ENCODE peak calls at places on chromosome 6, in seven cellular contexts. One of them, this sample, is unnamed.
A peak's percentile ranks its signal among the peaks of the same experiment; 100 is the strongest.

GRCh38 chr6:2081155-2082138 is 164.0 kb downstream of the GMDS start:
- DNase-seq in endothelial cell of umbilical vein: no peak
- DNase-seq in tibial nerve: no peak
- DNase-seq in right lobe of liver: no peak
- DNase-seq in A549: no peak
- DNase-seq in Peyer's patch: no peak
- DNase-seq in sigmoid colon: no peak
- DNase-seq in this sample: no peak

GRCh38 chr6:82072113-82072512 is 175.4 kb downstream of the IBTK start:
- DNase-seq in right lobe of liver: no peak
- DNase-seq in sigmoid colon: no peak
- DNase-seq in endothelial cell of umbilical vein: no peak
- DNase-seq in Peyer's patch: no peak
- DNase-seq in tibial nerve: no peak
- DNase-seq in A549: no peak
- DNase-seq in this sample: no peak

GRCh38 chr6:23302499-23302898 is 733.1 kb downstream of the HDGFL1 start:
- DNase-seq in tibial nerve: no peak
- DNase-seq in endothelial cell of umbilical vein: peak; percentile 35
- DNase-seq in Peyer's patch: no peak
- DNase-seq in right lobe of liver: no peak
- DNase-seq in A549: no peak
- DNase-seq in sigmoid colon: no peak
- DNase-seq in this sample: no peak

GRCh38 chr6:83885984-83886383 is 26.5 kb downstream of the CYB5R4 start:
- DNase-seq in sigmoid colon: no peak
- DNase-seq in right lobe of liver: no peak
- DNase-seq in tibial nerve: no peak
- DNase-seq in A549: no peak
- DNase-seq in endothelial cell of umbilical vein: no peak
- DNase-seq in Peyer's patch: no peak
- DNase-seq in this sample: no peak

GRCh38 chr6:138987299-138987642 is 782 bp downstream of the REPS1 start:
- DNase-seq in endothelial cell of umbilical vein: peak; percentile 34
- DNase-seq in tibial nerve: no peak
- DNase-seq in Peyer's patch: peak; percentile 27
- DNase-seq in A549: no peak
- DNase-seq in right lobe of liver: peak; percentile 48
- DNase-seq in sigmoid colon: peak; percentile 66
- DNase-seq in this sample: no peak

GRCh38 chr6:5260661-5261544 is at the start of the genes FARS2 and LYRM4:
- DNase-seq in sigmoid colon: peak; percentile 92
- DNase-seq in right lobe of liver: peak; percentile 94
- DNase-seq in tibial nerve: peak; percentile 82
- DNase-seq in endothelial cell of umbilical vein: peak; percentile 94
- DNase-seq in Peyer's patch: peak; percentile 87
- DNase-seq in A549: peak; percentile 85
- DNase-seq in this sample: peak; percentile 89

GRCh38 chr6:37554480-37554819 is 54.8 kb upstream of the CCDC167 start:
- DNase-seq in sigmoid colon: no peak
- DNase-seq in right lobe of liver: no peak
- DNase-seq in endothelial cell of umbilical vein: no peak
- DNase-seq in tibial nerve: no peak
- DNase-seq in Peyer's patch: no peak
- DNase-seq in A549: no peak
- DNase-seq in this sample: no peak

GRCh38 chr6:138590796-138591709 is 91.8 kb upstream of the NHSL1 start:
- DNase-seq in endothelial cell of umbilical vein: peak; percentile 75
- DNase-seq in right lobe of liver: no peak
- DNase-seq in A549: peak; percentile 62
- DNase-seq in sigmoid colon: peak; percentile 74
- DNase-seq in Peyer's patch: peak; percentile 38
- DNase-seq in tibial nerve: peak; percentile 75
- DNase-seq in this sample: peak; percentile 77

GRCh38 chr6:15063253-15063853 is 182.5 kb upstream of the JARID2 start:
- DNase-seq in Peyer's patch: peak; percentile 26
- DNase-seq in tibial nerve: peak; percentile 27
- DNase-seq in A549: no peak
- DNase-seq in right lobe of liver: peak; percentile 43
- DNase-seq in sigmoid colon: no peak
- DNase-seq in endothelial cell of umbilical vein: no peak
- DNase-seq in this sample: no peak

GRCh38 chr6:3309391-3310050 is 50.8 kb downstream of the PSMG4 start:
- DNase-seq in tibial nerve: no peak
- DNase-seq in right lobe of liver: no peak
- DNase-seq in A549: no peak
- DNase-seq in endothelial cell of umbilical vein: no peak
- DNase-seq in sigmoid colon: peak; percentile 30
- DNase-seq in Peyer's patch: no peak
- DNase-seq in this sample: no peak

GRCh38 chr6:11744753-11745152 is 33.9 kb downstream of the ADTRP start:
- DNase-seq in A549: no peak
- DNase-seq in Peyer's patch: peak; percentile 18
- DNase-seq in tibial nerve: peak; percentile 95
- DNase-seq in right lobe of liver: no peak
- DNase-seq in endothelial cell of umbilical vein: peak; percentile 45
- DNase-seq in sigmoid colon: peak; percentile 92
- DNase-seq in this sample: peak; percentile 43

GRCh38 chr6:100116409-100117194 is 122.6 kb upstream of the MCHR2 start:
- DNase-seq in A549: peak; percentile 67
- DNase-seq in right lobe of liver: no peak
- DNase-seq in tibial nerve: peak; percentile 61
- DNase-seq in Peyer's patch: no peak
- DNase-seq in sigmoid colon: no peak
- DNase-seq in endothelial cell of umbilical vein: peak; percentile 82
- DNase-seq in this sample: no peak

GRCh38 chr6:22899446-22899845 is 330.1 kb downstream of the HDGFL1 start:
- DNase-seq in sigmoid colon: no peak
- DNase-seq in endothelial cell of umbilical vein: no peak
- DNase-seq in Peyer's patch: no peak
- DNase-seq in tibial nerve: no peak
- DNase-seq in A549: no peak
- DNase-seq in right lobe of liver: no peak
- DNase-seq in this sample: no peak

GRCh38 chr6:153003294-153003645 is 761 bp upstream of the MTRF1L start:
- DNase-seq in A549: no peak
- DNase-seq in right lobe of liver: no peak
- DNase-seq in tibial nerve: no peak
- DNase-seq in Peyer's patch: no peak
- DNase-seq in endothelial cell of umbilical vein: no peak
- DNase-seq in sigmoid colon: no peak
- DNase-seq in this sample: no peak

GRCh38 chr6:166786704-166787293 is 159.7 kb upstream of the RPS6KA2 start:
- DNase-seq in tibial nerve: peak; percentile 60
- DNase-seq in A549: peak; percentile 63
- DNase-seq in Peyer's patch: no peak
- DNase-seq in sigmoid colon: no peak
- DNase-seq in right lobe of liver: no peak
- DNase-seq in endothelial cell of umbilical vein: peak; percentile 61
- DNase-seq in this sample: no peak

DNA sequence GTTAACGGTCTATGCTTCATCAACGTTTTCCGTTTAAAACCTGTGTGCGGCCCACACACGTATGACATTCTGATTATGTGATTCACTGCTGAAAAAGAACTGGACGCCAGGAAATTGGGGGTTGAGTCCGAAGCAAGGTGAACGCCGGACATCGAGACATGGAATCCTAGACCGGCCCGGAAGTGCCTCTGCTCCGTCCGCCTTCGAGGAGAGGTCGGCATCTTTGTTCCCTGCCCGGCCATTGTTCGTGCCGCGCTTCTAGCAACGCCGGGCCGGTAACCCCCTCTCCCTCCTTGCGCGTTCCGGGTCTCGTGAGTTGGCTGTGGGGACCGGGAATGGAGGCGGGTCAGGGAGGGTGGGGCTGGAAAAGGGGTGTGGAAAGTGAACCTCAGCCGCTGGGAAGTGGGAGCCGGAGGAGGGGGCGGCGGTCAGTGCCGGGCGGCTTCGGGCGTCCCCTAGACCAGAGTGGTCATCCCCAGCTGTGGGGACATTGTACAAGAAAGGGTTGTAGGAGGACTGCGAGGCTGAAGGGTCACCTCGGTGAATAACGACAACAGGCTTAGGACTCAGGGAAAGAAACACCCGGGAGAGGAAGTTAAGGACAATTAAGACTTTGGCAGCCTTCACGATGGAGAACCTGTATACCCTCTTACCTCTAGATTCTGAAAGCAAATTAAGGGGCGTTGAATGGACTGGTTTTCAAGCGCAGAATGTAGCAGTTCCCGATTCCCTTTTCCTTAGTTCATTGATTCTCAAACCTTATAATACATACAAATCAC is at the start of gene ZSCAN9:
- DNase-seq in right lobe of liver: peak; percentile 79
- DNase-seq in sigmoid colon: peak; percentile 93
- DNase-seq in A549: peak; percentile 90
- DNase-seq in endothelial cell of umbilical vein: peak; percentile 89
- DNase-seq in tibial nerve: peak; percentile 82
- DNase-seq in Peyer's patch: peak; percentile 71
- DNase-seq in this sample: peak; percentile 83
- TF ChIP-seq POLR2A in right lobe of liver: peak; percentile 41
- TF ChIP-seq POLR2A in sigmoid colon: no peak
- TF ChIP-seq POLR2A in A549: peak; percentile 58
- TF ChIP-seq POLR2A in endothelial cell of umbilical vein: peak; percentile 82
- TF ChIP-seq POLR2A in tibial nerve: no peak
- TF ChIP-seq POLR2A in Peyer's patch: no peak
- TF ChIP-seq POLR2A in this sample: no peak

GRCh38 chr6:140043762-140044378 is 669.4 kb upstream of the CITED2 start:
- DNase-seq in sigmoid colon: no peak
- DNase-seq in endothelial cell of umbilical vein: no peak
- DNase-seq in Peyer's patch: no peak
- DNase-seq in tibial nerve: no peak
- DNase-seq in A549: peak; percentile 21
- DNase-seq in right lobe of liver: no peak
- DNase-seq in this sample: no peak

GRCh38 chr6:140043357-140043756 is 668.9 kb upstream of the CITED2 start:
- DNase-seq in right lobe of liver: no peak
- DNase-seq in Peyer's patch: no peak
- DNase-seq in A549: peak; percentile 73
- DNase-seq in tibial nerve: no peak
- DNase-seq in endothelial cell of umbilical vein: peak; percentile 6
- DNase-seq in sigmoid colon: no peak
- DNase-seq in this sample: no peak

GRCh38 chr6:140046030-140046632 is 671.7 kb upstream of the CITED2 start:
- DNase-seq in right lobe of liver: no peak
- DNase-seq in Peyer's patch: no peak
- DNase-seq in tibial nerve: no peak
- DNase-seq in sigmoid colon: no peak
- DNase-seq in A549: no peak
- DNase-seq in endothelial cell of umbilical vein: no peak
- DNase-seq in this sample: no peak

GRCh38 chr6:140044626-140045025 is 670.2 kb upstream of the CITED2 start:
- DNase-seq in A549: no peak
- DNase-seq in endothelial cell of umbilical vein: no peak
- DNase-seq in tibial nerve: no peak
- DNase-seq in Peyer's patch: no peak
- DNase-seq in sigmoid colon: no peak
- DNase-seq in right lobe of liver: no peak
- DNase-seq in this sample: no peak

DNA sequence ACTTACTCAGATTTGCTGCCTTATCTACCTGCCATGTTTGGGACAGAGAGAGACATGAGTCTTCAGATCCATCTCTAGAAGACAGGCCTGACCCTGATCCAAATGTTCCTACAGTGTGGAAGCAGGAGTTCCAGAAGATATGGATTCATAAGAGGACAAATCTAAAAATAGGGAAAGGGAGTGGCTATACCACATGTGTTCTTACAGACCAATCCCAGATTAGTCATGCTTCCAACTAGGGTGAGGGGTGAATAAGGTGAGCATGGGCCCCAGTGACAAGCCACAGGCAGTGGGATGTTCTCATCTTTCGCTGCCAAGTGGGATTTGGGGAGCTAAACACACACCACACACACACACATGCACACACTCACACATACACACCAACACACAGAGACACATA is 670.7 kb upstream of the CITED2 start:
- DNase-seq in A549: no peak
- DNase-seq in tibial nerve: no peak
- DNase-seq in Peyer's patch: no peak
- DNase-seq in endothelial cell of umbilical vein: no peak
- DNase-seq in sigmoid colon: no peak
- DNase-seq in right lobe of liver: no peak
- DNase-seq in this sample: no peak
- H3K4me1 ChIP-seq in A549: peaks cover 30% of the 10 kb centered on the region
- H3K4me1 ChIP-seq in tibial nerve: no peaks in the 10 kb centered on the region
- H3K4me1 ChIP-seq in Peyer's patch: no peaks in the 10 kb centered on the region
- H3K4me1 ChIP-seq in endothelial cell of umbilical vein: no peaks in the 10 kb centered on the region
- H3K4me1 ChIP-seq in sigmoid colon: peaks cover 20% of the 10 kb centered on the region
- H3K4me1 ChIP-seq in right lobe of liver: no peaks in the 10 kb centered on the region
- H3K4me1 ChIP-seq in this sample: no peaks in the 10 kb centered on the region

DNA sequence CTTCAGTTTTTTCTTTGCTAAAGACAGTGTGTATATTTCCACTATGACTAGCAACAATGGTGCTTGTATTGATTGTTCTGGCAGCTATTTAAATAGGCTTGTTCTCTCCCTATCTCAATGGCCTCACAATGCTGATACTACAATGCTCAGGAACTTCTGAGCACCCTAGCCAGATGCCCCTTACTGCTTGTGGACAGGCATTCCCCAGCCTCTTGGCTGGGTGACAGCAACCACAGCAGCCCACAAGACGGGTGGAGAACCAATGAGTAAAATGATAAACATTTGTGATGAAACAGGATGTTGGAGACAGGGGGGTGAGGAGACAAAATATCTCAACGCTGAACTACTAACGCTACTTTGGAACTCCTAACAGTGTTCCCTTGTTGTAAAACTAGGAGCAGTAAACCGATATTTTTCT is 42.3 kb downstream of the HIVEP2 start:
- DNase-seq in Peyer's patch: peak; percentile 77
- DNase-seq in endothelial cell of umbilical vein: peak; percentile 80
- DNase-seq in tibial nerve: peak; percentile 39
- DNase-seq in sigmoid colon: peak; percentile 71
- DNase-seq in right lobe of liver: peak; percentile 45
- DNase-seq in A549: peak; percentile 65
- DNase-seq in this sample: peak; percentile 61
- TF ChIP-seq POLR2A in Peyer's patch: peak; percentile 39
- TF ChIP-seq POLR2A in endothelial cell of umbilical vein: no peak
- TF ChIP-seq POLR2A in tibial nerve: no peak
- TF ChIP-seq POLR2A in sigmoid colon: no peak
- TF ChIP-seq POLR2A in right lobe of liver: no peak
- TF ChIP-seq POLR2A in A549: no peak
- TF ChIP-seq POLR2A in this sample: no peak

GRCh38 chr6:151445482-151445881 is 6.4 kb downstream of the RMND1 start:
- DNase-seq in sigmoid colon: no peak
- DNase-seq in tibial nerve: no peak
- DNase-seq in endothelial cell of umbilical vein: peak; percentile 53
- DNase-seq in A549: no peak
- DNase-seq in Peyer's patch: no peak
- DNase-seq in right lobe of liver: no peak
- DNase-seq in this sample: no peak

GRCh38 chr6:151451950-151452749 is at the start of gene RMND1:
- DNase-seq in A549: peak; percentile 99
- DNase-seq in tibial nerve: peak; percentile 98
- DNase-seq in sigmoid colon: peak; percentile 100
- DNase-seq in right lobe of liver: peak; percentile 100
- DNase-seq in Peyer's patch: peak; percentile 99
- DNase-seq in endothelial cell of umbilical vein: peak; percentile 100
- DNase-seq in this sample: peak; percentile 100

GRCh38 chr6:151447237-151447636 is 4.7 kb downstream of the RMND1 start:
- DNase-seq in sigmoid colon: no peak
- DNase-seq in A549: no peak
- DNase-seq in Peyer's patch: no peak
- DNase-seq in tibial nerve: no peak
- DNase-seq in endothelial cell of umbilical vein: no peak
- DNase-seq in right lobe of liver: no peak
- DNase-seq in this sample: no peak

GRCh38 chr6:151451417-151451949 is 443 bp downstream of the RMND1 start:
- DNase-seq in tibial nerve: no peak
- DNase-seq in right lobe of liver: no peak
- DNase-seq in endothelial cell of umbilical vein: peak; percentile 21
- DNase-seq in Peyer's patch: no peak
- DNase-seq in sigmoid colon: no peak
- DNase-seq in A549: no peak
- DNase-seq in this sample: no peak

GRCh38 chr6:151448623-151449022 is 3.3 kb downstream of the RMND1 start:
- DNase-seq in sigmoid colon: no peak
- DNase-seq in A549: no peak
- DNase-seq in right lobe of liver: no peak
- DNase-seq in Peyer's patch: no peak
- DNase-seq in endothelial cell of umbilical vein: no peak
- DNase-seq in tibial nerve: no peak
- DNase-seq in this sample: no peak
- H3K4me1 ChIP-seq in sigmoid colon: peaks cover 34% of the 10 kb centered on the region
- H3K4me1 ChIP-seq in A549: peaks cover 19% of the 10 kb centered on the region
- H3K4me1 ChIP-seq in right lobe of liver: peaks cover 6% of the 10 kb centered on the region
- H3K4me1 ChIP-seq in Peyer's patch: no peaks in the 10 kb centered on the region
- H3K4me1 ChIP-seq in endothelial cell of umbilical vein: peaks cover 16% of the 10 kb centered on the region
- H3K4me1 ChIP-seq in tibial nerve: peaks cover 51% of the 10 kb centered on the region
- H3K4me1 ChIP-seq in this sample: peaks cover 36% of the 10 kb centered on the region

This sample was measured in stomach.